ENCODE peak calls at places on chromosomes 11 and 22, in six cellular contexts. Q is AG09319; N is cardiac fibroblast; O is activated naive CD8-positive, alpha-beta T cell treated with anti-CD3 and anti-CD28 coated beads for 36 hours; W is Right ventricle myocardium superior; Y is activated CD8-positive, alpha-beta memory T cell treated with anti-CD3 and anti-CD28 coated beads, Interleukin-2, amount 50 U/mL, for 48 hours. R is an unnamed sample.

GRCh38 chr11:8354622-8355417 is 91.1 kb upstream of the LMO1 start:
- DNase-seq in Y (no peak), N (no peak), Q (no peak), O (no peak), W (no peak), R (no peak)

GRCh38 chr22:43094085-43094484 is 4.9 kb upstream of the TTLL1 start:
- DNase-seq in N (no peak), O (no peak), Q (no peak), W (peak), Y (no peak), R (no peak)

GRCh38 chr11:115990004-115990447 is 485.8 kb upstream of the CADM1 start:
- DNase-seq in Y (no peak), Q (no peak), W (peak), O (no peak), N (no peak), R (no peak)

GRCh38 chr11:47941907-47942558 is 38.3 kb upstream of the PTPRJ start:
- DNase-seq in O (no peak), N (no peak), Q (no peak), W (no peak), Y (no peak), R (no peak)

GRCh38 chr11:65274734-65275682 is 13.2 kb downstream of the POLA2 start:
- DNase-seq in Q (peak), W (peak), N (peak), O (no peak), Y (no peak), R (peak)

GRCh38 chr11:1260620-1261019 is 37.8 kb downstream of the MUC5B start:
- DNase-seq in Q (no peak), Y (no peak), N (no peak), O (no peak), W (no peak), R (no peak)

GRCh38 chr22:43377486-43377995 is 34.3 kb upstream of the MPPED1 start:
- DNase-seq in N (peak), W (no peak), O (no peak), Y (no peak), Q (no peak), R (peak)

GRCh38 chr11:108403072-108403471 is 64.3 kb downstream of the C11orf65 start:
- DNase-seq in O (no peak), W (no peak), Q (no peak), N (no peak), Y (no peak), R (no peak)

GRCh38 chr11:30583505-30584280 is 2.5 kb downstream of the MPPED2 start:
- DNase-seq in N (no peak), Y (no peak), Q (no peak), W (peak), O (no peak), R (no peak)

GRCh38 chr11:27405134-27405533 is 42.1 kb upstream of the CCDC34 start:
- DNase-seq in N (peak), W (no peak), Q (no peak), O (no peak), Y (no peak), R (no peak)